ENCODE peak calls at places on chromosomes 1 and 21, in seven cellular contexts. X is stomach, Z is suprapubic skin, R is H1, K is esophagus muscularis mucosa, H is GM12878, T is sigmoid colon. C is an unnamed sample.

GRCh38 chr1:227318003-227318851 is at the start of gene CDC42BPA:
- DNase-seq in X (peak), Z (peak), R (peak), K (no peak), H (no peak), T (peak), C (peak)

GRCh38 chr1:41241748-41242644 is at the start of gene SCMH1:
- DNase-seq in X (peak), Z (peak), R (peak), K (no peak), H (no peak), T (peak), C (peak)

GRCh38 chr1:225737866-225738265 is 39.8 kb upstream of the SRP9 start:
- DNase-seq in X (no peak), Z (no peak), R (no peak), K (no peak), H (no peak), T (no peak), C (no peak)

GRCh38 chr21:26849428-26850115 is 4.4 kb upstream of the ADAMTS1 start:
- DNase-seq in X (no peak), Z (no peak), R (no peak), K (no peak), H (no peak), T (no peak), C (no peak)

GRCh38 chr1:11940260-11940921 is 5.9 kb downstream of the PLOD1 start:
- DNase-seq in X (no peak), Z (no peak), R (no peak), K (no peak), H (no peak), T (peak), C (peak)

GRCh38 chr21:29192999-29193563 is 62.6 kb downstream of the MAP3K7CL start:
- DNase-seq in X (no peak), Z (no peak), R (no peak), K (no peak), H (no peak), T (no peak), C (no peak)

GRCh38 chr1:43913051-43913501 is 20.5 kb upstream of the ARTN start:
- DNase-seq in X (no peak), Z (no peak), R (no peak), K (no peak), H (no peak), T (no peak), C (peak)

GRCh38 chr1:111802110-111802509 is 46.4 kb downstream of the DDX20 start:
- DNase-seq in X (no peak), Z (no peak), R (no peak), K (no peak), H (no peak), T (no peak), C (no peak)

GRCh38 chr1:16402742-16403141 is 34.5 kb downstream of the SPATA21 start:
- DNase-seq in X (no peak), Z (no peak), R (no peak), K (no peak), H (no peak), T (no peak), C (no peak)

GRCh38 chr21:44686843-44687561 is 5.0 kb upstream of the KRTAP12-1 start:
- DNase-seq in X (no peak), Z (no peak), R (no peak), K (peak), H (no peak), T (no peak), C (no peak)

DNA sequence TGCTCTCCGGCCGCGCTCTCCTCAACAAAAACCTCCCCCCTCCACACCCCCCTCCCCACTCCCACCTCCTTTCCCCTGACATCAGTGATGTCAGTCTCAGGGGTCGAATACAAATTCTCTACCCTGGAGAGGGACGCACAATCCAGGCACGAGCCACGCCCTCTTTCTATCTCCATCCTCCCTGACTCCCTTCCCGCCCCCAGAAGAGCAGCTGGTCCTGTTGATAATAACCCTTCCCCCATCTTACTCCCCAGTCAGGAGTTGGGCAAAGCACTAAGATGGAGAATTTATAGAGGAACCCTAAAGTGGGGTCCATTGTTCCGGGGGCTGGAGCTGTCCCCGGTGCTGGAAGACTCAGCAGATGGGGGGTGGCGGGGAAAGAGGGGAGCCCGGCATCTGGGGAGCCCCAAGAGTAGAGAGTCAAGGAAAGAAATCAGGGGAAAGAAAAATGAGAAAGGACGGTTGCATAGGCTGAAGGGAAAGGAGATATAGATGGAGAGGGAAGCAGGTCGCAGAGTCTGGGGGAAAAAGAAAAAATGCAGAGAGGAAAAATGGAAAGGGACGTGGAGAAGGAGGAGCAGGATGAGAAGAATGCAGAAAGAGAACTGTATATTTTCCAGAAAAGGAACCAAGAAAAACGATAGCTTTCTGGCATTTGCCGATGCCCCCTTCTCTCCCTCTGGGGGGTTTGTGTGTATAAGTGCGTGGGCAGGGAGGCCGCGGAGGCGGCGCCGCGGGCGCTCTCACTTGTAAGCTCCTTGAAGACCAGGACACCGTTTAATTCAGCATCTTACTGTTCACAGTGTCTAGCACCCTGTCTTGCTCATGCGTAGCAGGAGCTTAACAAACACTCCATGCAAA is at the start of gene CELF3:
- DNase-seq in X (no peak), Z (no peak), R (peak), K (no peak), H (no peak), T (no peak), C (no peak)
- TF ChIP-seq EP300 in X (no peak), Z (no peak), R (no peak), K (no peak), H (no peak), T (no peak), C (no peak)

DNA sequence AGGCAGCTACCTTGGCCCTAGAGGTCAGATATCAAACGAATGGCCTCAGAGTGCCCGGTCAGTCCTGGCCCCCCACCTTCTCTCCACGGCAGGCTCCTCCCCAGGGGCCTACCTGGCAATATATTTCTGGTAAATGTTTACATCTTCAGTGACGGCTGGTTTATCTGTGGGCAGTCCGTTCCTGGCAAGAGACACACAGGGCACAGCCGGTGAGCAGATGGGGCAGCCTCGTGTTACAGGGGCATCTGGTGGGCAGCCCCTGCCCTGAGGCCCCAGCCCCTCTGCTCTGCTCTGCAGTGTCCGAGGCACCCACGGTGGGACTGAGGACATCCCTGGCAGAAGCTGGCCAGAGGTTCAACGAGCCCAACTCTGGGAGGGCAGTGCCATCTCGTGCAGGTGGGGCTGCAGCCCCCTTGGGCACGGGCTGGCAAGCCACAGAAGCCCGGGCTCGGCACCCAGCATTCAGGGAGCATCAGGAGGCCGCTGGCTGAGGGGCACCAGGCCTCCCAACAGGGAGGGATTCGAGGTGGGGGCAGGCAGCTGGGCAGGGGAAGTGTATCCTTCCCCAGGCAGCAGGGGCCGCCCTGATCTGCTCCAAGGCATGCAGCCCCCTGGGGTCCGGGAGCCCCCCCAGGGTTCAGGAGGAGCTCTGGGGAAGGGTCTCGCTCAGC is 137.9 kb downstream of the CASZ1 start:
- DNase-seq in X (no peak), Z (no peak), R (no peak), K (no peak), H (no peak), T (no peak), C (no peak)
- TF ChIP-seq POLR2AphosphoS5 in X (no peak), Z (no peak), R (no peak), K (no peak), H (no peak), T (peak), C (peak)

GRCh38 chr1:77757066-77757584 is 2.5 kb downstream of the USP33 start:
- DNase-seq in X (no peak), Z (no peak), R (no peak), K (no peak), H (no peak), T (no peak), C (no peak)
- H3K4me3 ChIP-seq in X (no peak), Z (no peak), R (no peak), K (peak), H (peak), T (no peak), C (no peak)

GRCh38 chr1:47313915-47314664 is at the start of gene STIL:
- DNase-seq in X (peak), Z (peak), R (peak), K (peak), H (peak), T (peak), C (peak)
- TF ChIP-seq EP300 in X (no peak), Z (no peak), R (no peak), K (no peak), H (peak), T (no peak), C (no peak)

GRCh38 chr1:238063454-238063853 is 172.7 kb upstream of the ZP4 start:
- DNase-seq in X (no peak), Z (no peak), R (no peak), K (no peak), H (peak), T (no peak), C (no peak)

GRCh38 chr1:238061967-238062613 is 171.4 kb upstream of the ZP4 start:
- DNase-seq in X (no peak), Z (no peak), R (no peak), K (no peak), H (no peak), T (no peak), C (no peak)

GRCh38 chr1:238060046-238060445 is 169.3 kb upstream of the ZP4 start:
- DNase-seq in X (no peak), Z (no peak), R (no peak), K (no peak), H (peak), T (no peak), C (no peak)
- TF ChIP-seq POLR2AphosphoS5 in X (no peak), Z (no peak), R (no peak), K (no peak), H (no peak), T (no peak), C (no peak)

DNA sequence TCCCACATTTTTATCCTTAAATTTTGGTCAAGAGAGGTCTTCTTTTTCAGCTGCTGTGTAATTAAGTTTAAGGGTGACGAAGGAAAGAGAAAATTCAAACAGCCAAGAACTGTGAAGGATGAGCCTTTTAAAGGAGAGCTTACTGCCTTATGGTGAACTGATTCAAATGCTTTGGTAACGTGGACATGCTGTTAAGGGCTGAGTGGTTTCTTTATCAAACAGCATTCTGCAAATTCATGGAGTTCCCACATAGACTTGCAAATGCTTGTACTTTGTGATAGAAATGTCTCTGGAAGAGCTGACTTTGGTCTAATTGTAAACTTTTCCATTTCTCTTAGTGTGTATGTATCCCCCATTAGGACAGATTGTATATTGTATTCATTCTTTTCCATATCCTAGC is 93.8 kb downstream of the CHD1L start:
- DNase-seq in X (no peak), Z (no peak), R (no peak), K (no peak), H (no peak), T (no peak), C (no peak)
- H3K4me3 ChIP-seq in X (no peak), Z (no peak), R (no peak), K (no peak), H (no peak), T (no peak), C (no peak)

DNA sequence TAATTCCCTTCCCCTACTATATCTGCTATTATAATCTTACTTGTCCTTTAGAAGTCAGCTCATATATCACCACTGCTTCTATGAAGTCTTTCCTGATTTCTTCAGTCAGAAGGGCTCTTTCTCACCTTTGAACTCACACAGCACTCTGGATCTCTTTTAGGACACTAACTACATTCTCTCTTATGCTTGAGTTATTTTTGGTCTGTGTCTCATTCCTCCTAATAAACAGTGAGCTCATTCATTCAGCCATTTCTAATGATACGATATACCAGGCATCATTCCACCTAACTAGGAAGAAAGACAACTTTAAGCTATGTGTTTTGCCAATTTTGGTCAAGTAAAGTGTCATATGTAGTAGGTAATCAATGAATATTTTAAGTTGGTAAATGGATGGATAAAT is 1.2 kb upstream of the STYXL2 start:
- DNase-seq in X (no peak), Z (no peak), R (no peak), K (no peak), H (no peak), T (no peak), C (no peak)
- TF ChIP-seq EP300 in X (no peak), Z (no peak), R (no peak), K (no peak), H (no peak), T (no peak), C (no peak)

GRCh38 chr1:28744184-28744583 is 7.4 kb downstream of the YTHDF2 start:
- DNase-seq in X (no peak), Z (no peak), R (no peak), K (no peak), H (no peak), T (no peak), C (no peak)
- TF ChIP-seq POLR2AphosphoS5 in X (no peak), Z (no peak), R (no peak), K (no peak), H (no peak), T (no peak), C (no peak)

C was measured in transverse colon.